ENCODE peak calls at places on chromosome 19, in eight cellular contexts. E, X, H, O, B, C, S and U are unnamed samples.

GRCh38 chr19:22619932-22620331 is 14.2 kb upstream of the ZNF492 start:
- DNase-seq in X (no peak), E (no peak), H (no peak), S (no peak), C (no peak), O (no peak), B (no peak), U (no peak)

GRCh38 chr19:49677901-49678674 is 1.0 kb downstream of the PRMT1 start:
- DNase-seq in O (peak; percentile 75), X (no peak), S (peak; percentile 71), C (peak; percentile 68), E (no peak), B (peak; percentile 74), H (peak; percentile 75), U (peak; percentile 69)

GRCh38 chr19:47421844-47422395 is 2.6 kb upstream of the MEIS3 start:
- DNase-seq in O (no peak), C (no peak), B (no peak), H (no peak), E (no peak), S (no peak), X (no peak), U (no peak)

GRCh38 chr19:33216198-33216830 is 9.3 kb downstream of the SLC7A10 start:
- DNase-seq in C (no peak), H (no peak), X (no peak), B (no peak), O (no peak), E (no peak), S (no peak), U (no peak)

GRCh38 chr19:12938054-12938535 is 314 bp upstream of the CALR start:
- DNase-seq in H (peak; percentile 100), X (peak; percentile 97), B (peak; percentile 99), S (peak; percentile 100), O (peak; percentile 98), C (peak; percentile 100), E (peak; percentile 99), U (peak; percentile 99)

GRCh38 chr19:13623686-13624405 is 117.6 kb upstream of the CACNA1A start:
- DNase-seq in E (no peak), O (no peak), B (no peak), S (no peak), C (no peak), H (no peak), X (no peak), U (no peak)

GRCh38 chr19:7618366-7618765 is 11.0 kb downstream of the XAB2 start:
- DNase-seq in C (peak; percentile 69), X (no peak), E (no peak), H (no peak), O (no peak), S (no peak), B (no peak), U (no peak)

GRCh38 chr19:1265611-1266115 is 3.5 kb upstream of the CIRBP start:
- DNase-seq in B (no peak), S (peak; percentile 89), H (peak; percentile 80), O (no peak), X (no peak), C (no peak), E (peak; percentile 87), U (peak; percentile 98)

GRCh38 chr19:34838753-34839431 is 65.9 kb upstream of the ZNF599 start:
- DNase-seq in B (no peak), O (peak; percentile 82), H (peak; percentile 26), E (no peak), S (peak; percentile 18), C (peak; percentile 25), X (no peak), U (no peak)

GRCh38 chr19:41332000-41332399 is 21.7 kb downstream of the TGFB1 start:
- DNase-seq in B (no peak), E (no peak), O (no peak), C (no peak), S (no peak), X (no peak), H (no peak), U (no peak)

GRCh38 chr19:55256562-55257460 is 2.0 kb downstream of the PPP6R1 start:
- DNase-seq in C (no peak), H (no peak), S (no peak), O (no peak), X (no peak), B (no peak), E (no peak), U (no peak)

DNA sequence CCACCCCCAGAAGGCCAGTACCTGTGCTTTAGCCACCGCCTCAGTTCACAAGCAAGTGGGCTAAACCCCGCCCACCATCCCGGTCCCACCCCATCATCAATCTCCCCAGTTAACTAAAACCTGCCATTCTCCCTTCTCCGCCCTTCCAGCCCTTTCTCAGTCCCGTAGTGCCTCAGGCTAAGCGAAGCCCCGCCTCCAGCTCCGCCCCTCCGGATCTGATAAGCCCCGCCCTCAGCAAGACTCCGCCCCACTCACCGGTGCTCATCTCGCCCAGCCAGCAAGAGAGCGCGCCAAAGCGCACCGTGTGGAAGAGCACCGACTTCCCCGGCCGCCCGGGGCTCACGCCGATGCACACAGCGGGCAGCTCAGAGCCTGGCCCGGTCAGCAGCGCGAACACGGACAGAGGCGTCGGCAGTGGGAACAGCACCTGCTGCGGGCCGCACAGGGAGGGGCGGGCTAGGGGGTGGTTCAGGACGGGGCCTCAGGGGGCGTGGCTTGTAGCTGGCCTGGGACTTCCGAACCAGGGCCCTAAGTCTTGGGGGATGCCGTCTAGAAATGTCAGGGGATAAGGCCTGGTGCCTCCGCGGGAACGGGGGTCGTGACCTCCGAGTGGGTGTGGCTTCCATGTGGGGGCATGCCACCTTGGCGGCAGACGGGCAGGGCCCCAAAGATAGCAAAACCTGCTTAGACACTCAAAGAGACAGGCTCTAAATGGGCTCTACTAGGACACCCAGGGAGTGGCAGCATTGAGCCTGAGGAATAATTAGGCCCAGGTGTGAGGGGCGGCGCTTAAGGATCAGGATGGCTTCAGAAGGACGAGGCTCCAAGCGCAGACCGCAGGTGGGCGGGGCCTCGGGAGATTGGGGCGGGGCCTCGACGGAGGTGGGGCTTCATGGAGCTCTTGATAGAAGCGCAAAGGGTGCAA is 21.4 kb downstream of the MAP4K1 start:
- DNase-seq in E (no peak), O (peak; percentile 64), C (peak; percentile 72), X (no peak), H (peak; percentile 33), B (peak; percentile 38), S (peak; percentile 67), U (no peak)
- H3K27ac ChIP-seq in E (no peak overlapping the region), O (no peak overlapping the region), C (no peak overlapping the region), X (no peak overlapping the region), H (no peak overlapping the region), B (no peak overlapping the region), S (peak overlapping the region; percentile 3), U (no peak overlapping the region)

DNA sequence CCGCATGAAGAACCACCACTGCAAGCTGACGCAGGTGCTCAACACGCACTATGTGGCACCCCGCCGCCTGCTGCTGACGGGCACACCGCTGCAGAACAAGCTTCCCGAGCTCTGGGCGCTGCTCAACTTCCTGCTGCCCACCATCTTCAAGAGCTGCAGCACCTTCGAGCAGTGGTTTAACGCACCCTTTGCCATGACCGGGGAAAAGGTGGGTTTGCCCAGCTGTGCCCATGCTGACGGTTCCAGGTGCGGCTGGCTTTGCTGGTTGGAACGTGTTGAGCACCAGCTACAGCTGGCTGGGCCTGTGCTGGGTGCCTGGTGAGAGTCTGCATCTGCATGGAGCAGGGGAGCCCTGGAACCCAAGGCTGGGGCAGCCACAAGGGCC is 60.9 kb downstream of the SMARCA4 start:
- DNase-seq in X (no peak), C (no peak), E (no peak), H (no peak), S (no peak), O (no peak), B (no peak), U (no peak)
- H3K36me3 ChIP-seq in X (peaks cover 62% of the 10 kb centered on the region), C (peaks cover 91% of the 10 kb centered on the region), E (peaks cover 71% of the 10 kb centered on the region), H (peaks cover 92% of the 10 kb centered on the region), S (peaks cover 99% of the 10 kb centered on the region), O (no peaks in the 10 kb centered on the region), B (no peaks in the 10 kb centered on the region), U (peaks cover 87% of the 10 kb centered on the region)

DNA sequence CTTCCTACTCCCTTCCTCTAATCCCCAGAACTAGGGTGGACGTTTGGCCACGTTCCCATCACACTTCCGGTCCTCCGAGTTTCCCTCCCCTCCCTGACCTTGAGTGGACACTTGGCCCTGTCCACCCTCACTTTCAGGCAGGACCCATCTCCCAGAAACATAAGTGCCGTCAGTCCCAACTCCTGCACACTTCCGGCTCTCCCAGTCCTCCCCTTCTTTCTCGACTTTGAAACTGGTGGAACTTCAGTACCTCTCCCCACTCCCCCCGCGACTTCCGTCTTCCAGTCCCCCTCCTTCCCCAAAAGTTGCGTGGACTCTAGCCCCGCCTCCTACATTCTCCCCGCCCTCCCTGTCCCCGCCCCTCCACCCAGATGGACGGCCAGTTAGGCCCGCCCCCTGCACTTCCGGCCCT is 278 bp upstream of the ZNF274 start:
- DNase-seq in S (no peak), X (no peak), O (no peak), H (no peak), C (no peak), E (no peak), B (peak; percentile 95), U (no peak)
- H3K9me3 ChIP-seq in S (peaks cover 91% of the 10 kb centered on the region), X (peaks cover 43% of the 10 kb centered on the region), O (no peaks in the 10 kb centered on the region), H (peaks cover 88% of the 10 kb centered on the region), C (peaks cover 100% of the 10 kb centered on the region), E (peaks cover 86% of the 10 kb centered on the region), B (peaks cover 7% of the 10 kb centered on the region), U (peaks cover 38% of the 10 kb centered on the region)

GRCh38 chr19:16888629-16889371 is at the start of gene F2RL3:
- DNase-seq in O (peak; percentile 65), C (peak; percentile 38), S (peak; percentile 55), B (no peak), E (no peak), X (no peak), H (peak; percentile 68), U (peak; percentile 37)
- H3K27ac ChIP-seq in O (peak within 1 kb of the TSS; percentile 77), C (peak within 1 kb of the TSS; percentile 79), S (peak within 1 kb of the TSS; percentile 38), B (peak within 1 kb of the TSS; percentile 80), E (no peak within 1 kb of the TSS), X (peak within 1 kb of the TSS; percentile 66), H (peak within 1 kb of the TSS; percentile 89), U (peak within 1 kb of the TSS; percentile 42)

GRCh38 chr19:4482721-4483120 is 10.6 kb downstream of the HDGFL2 start:
- DNase-seq in C (no peak), O (no peak), H (no peak), S (no peak), X (no peak), E (no peak), B (no peak), U (no peak)
- H3K36me3 ChIP-seq in C (no peaks in the 10 kb centered on the region), O (no peaks in the 10 kb centered on the region), H (peaks cover 56% of the 10 kb centered on the region), S (peaks cover 43% of the 10 kb centered on the region), X (peaks cover 2% of the 10 kb centered on the region), E (peaks cover 24% of the 10 kb centered on the region), B (no peaks in the 10 kb centered on the region), U (peaks cover 40% of the 10 kb centered on the region)

GRCh38 chr19:56712609-56713008 is 41.1 kb upstream of the ZNF835 start:
- DNase-seq in B (no peak), S (no peak), E (no peak), C (no peak), X (no peak), O (no peak), H (no peak), U (no peak)
- H3K9me3 ChIP-seq in B (no peaks in the 10 kb centered on the region), S (no peaks in the 10 kb centered on the region), E (no peaks in the 10 kb centered on the region), C (peaks cover 61% of the 10 kb centered on the region), X (no peaks in the 10 kb centered on the region), O (no peaks in the 10 kb centered on the region), H (no peaks in the 10 kb centered on the region), U (peaks cover 13% of the 10 kb centered on the region)

GRCh38 chr19:21028969-21029268 is 8.5 kb downstream of the ZNF430 start:
- DNase-seq in S (no peak), X (no peak), B (no peak), O (no peak), H (no peak), C (no peak), E (no peak), U (no peak)

GRCh38 chr19:21022996-21023395 is 2.5 kb downstream of the ZNF430 start:
- DNase-seq in C (no peak), H (no peak), B (no peak), S (no peak), X (no peak), O (no peak), E (no peak), U (no peak)

GRCh38 chr19:21020298-21021227 is at the start of gene ZNF430:
- DNase-seq in C (peak; percentile 94), S (peak; percentile 91), O (peak; percentile 91), H (peak; percentile 96), X (peak; percentile 94), B (peak; percentile 94), E (peak; percentile 96), U (peak; percentile 96)

GRCh38 chr19:21023901-21024300 is 3.4 kb downstream of the ZNF430 start:
- DNase-seq in X (no peak), B (no peak), E (no peak), H (no peak), O (no peak), C (no peak), S (no peak), U (no peak)
- H3K27ac ChIP-seq in X (no peak overlapping the region), B (no peak overlapping the region), E (no peak overlapping the region), H (no peak overlapping the region), O (no peak overlapping the region), C (no peak overlapping the region), S (no peak overlapping the region), U (no peak overlapping the region)